ENCODE peak calls at places on chromosomes 6 and 20, in nine cellular contexts. One of them, this sample, is unnamed.

GRCh38 chr6:114747995-114748625 is 405.3 kb upstream of the HS3ST5 start:
- DNase-seq in activated T-cell treated with anti-CD3 and anti-CD28 coated beads, Interleukin-2, amount 50 U/mL, for 48 hours: peak; percentile 25
- DNase-seq in AG09319: peak; percentile 2
- DNase-seq in stomach: peak; percentile 56
- DNase-seq in endodermal cell: peak; percentile 64
- DNase-seq in hypothalamus: peak; percentile 1
- DNase-seq in COR-L47: no peak
- DNase-seq in natural killer cell: no peak
- DNase-seq in T follicular helper cell: no peak
- DNase-seq in this sample: peak; percentile 56

GRCh38 chr20:35297740-35298139 is 5.5 kb upstream of the FAM83C start:
- DNase-seq in COR-L47: no peak
- DNase-seq in natural killer cell: no peak
- DNase-seq in AG09319: no peak
- DNase-seq in T follicular helper cell: no peak
- DNase-seq in activated T-cell treated with anti-CD3 and anti-CD28 coated beads, Interleukin-2, amount 50 U/mL, for 48 hours: no peak
- DNase-seq in hypothalamus: no peak
- DNase-seq in endodermal cell: no peak
- DNase-seq in stomach: no peak
- DNase-seq in this sample: no peak

GRCh38 chr6:138795809-138796469 is at the start of gene ECT2L:
- DNase-seq in activated T-cell treated with anti-CD3 and anti-CD28 coated beads, Interleukin-2, amount 50 U/mL, for 48 hours: no peak
- DNase-seq in T follicular helper cell: no peak
- DNase-seq in natural killer cell: no peak
- DNase-seq in hypothalamus: no peak
- DNase-seq in endodermal cell: peak; percentile 95
- DNase-seq in COR-L47: peak; percentile 45
- DNase-seq in stomach: peak; percentile 60
- DNase-seq in AG09319: peak; percentile 22
- DNase-seq in this sample: peak; percentile 30

GRCh38 chr6:166938704-166939103 is 17.6 kb downstream of the RNASET2 start:
- DNase-seq in T follicular helper cell: no peak
- DNase-seq in AG09319: no peak
- DNase-seq in activated T-cell treated with anti-CD3 and anti-CD28 coated beads, Interleukin-2, amount 50 U/mL, for 48 hours: no peak
- DNase-seq in natural killer cell: no peak
- DNase-seq in endodermal cell: no peak
- DNase-seq in hypothalamus: no peak
- DNase-seq in COR-L47: no peak
- DNase-seq in stomach: no peak
- DNase-seq in this sample: no peak

GRCh38 chr6:89438248-89438647 is 5.3 kb downstream of the ANKRD6 start:
- DNase-seq in COR-L47: no peak
- DNase-seq in endodermal cell: no peak
- DNase-seq in stomach: no peak
- DNase-seq in AG09319: no peak
- DNase-seq in activated T-cell treated with anti-CD3 and anti-CD28 coated beads, Interleukin-2, amount 50 U/mL, for 48 hours: no peak
- DNase-seq in natural killer cell: no peak
- DNase-seq in T follicular helper cell: no peak
- DNase-seq in hypothalamus: no peak
- DNase-seq in this sample: no peak

GRCh38 chr20:9269280-9269971 is 200.5 kb downstream of the PLCB4 start:
- DNase-seq in AG09319: no peak
- DNase-seq in endodermal cell: no peak
- DNase-seq in T follicular helper cell: no peak
- DNase-seq in activated T-cell treated with anti-CD3 and anti-CD28 coated beads, Interleukin-2, amount 50 U/mL, for 48 hours: no peak
- DNase-seq in stomach: no peak
- DNase-seq in natural killer cell: no peak
- DNase-seq in COR-L47: no peak
- DNase-seq in hypothalamus: no peak
- DNase-seq in this sample: peak; percentile 74

GRCh38 chr6:81326856-81327561 is 425.5 kb downstream of the TENT5A start:
- DNase-seq in hypothalamus: no peak
- DNase-seq in activated T-cell treated with anti-CD3 and anti-CD28 coated beads, Interleukin-2, amount 50 U/mL, for 48 hours: no peak
- DNase-seq in COR-L47: no peak
- DNase-seq in AG09319: peak; percentile 16
- DNase-seq in T follicular helper cell: no peak
- DNase-seq in natural killer cell: no peak
- DNase-seq in stomach: no peak
- DNase-seq in endodermal cell: no peak
- DNase-seq in this sample: peak; percentile 92

GRCh38 chr6:90284745-90285481 is 11.7 kb downstream of the BACH2 start:
- DNase-seq in natural killer cell: no peak
- DNase-seq in activated T-cell treated with anti-CD3 and anti-CD28 coated beads, Interleukin-2, amount 50 U/mL, for 48 hours: no peak
- DNase-seq in stomach: no peak
- DNase-seq in hypothalamus: no peak
- DNase-seq in AG09319: no peak
- DNase-seq in COR-L47: no peak
- DNase-seq in endodermal cell: no peak
- DNase-seq in T follicular helper cell: no peak
- DNase-seq in this sample: peak; percentile 28

GRCh38 chr6:18405477-18406293 is 18.5 kb downstream of the RNF144B start:
- DNase-seq in natural killer cell: no peak
- DNase-seq in endodermal cell: no peak
- DNase-seq in hypothalamus: no peak
- DNase-seq in T follicular helper cell: no peak
- DNase-seq in stomach: no peak
- DNase-seq in activated T-cell treated with anti-CD3 and anti-CD28 coated beads, Interleukin-2, amount 50 U/mL, for 48 hours: no peak
- DNase-seq in COR-L47: no peak
- DNase-seq in AG09319: peak; percentile 67
- DNase-seq in this sample: peak; percentile 96

GRCh38 chr20:21303872-21304586 is 898 bp downstream of the XRN2 start:
- DNase-seq in hypothalamus: no peak
- DNase-seq in T follicular helper cell: no peak
- DNase-seq in stomach: no peak
- DNase-seq in activated T-cell treated with anti-CD3 and anti-CD28 coated beads, Interleukin-2, amount 50 U/mL, for 48 hours: no peak
- DNase-seq in endodermal cell: no peak
- DNase-seq in COR-L47: no peak
- DNase-seq in natural killer cell: no peak
- DNase-seq in AG09319: no peak
- DNase-seq in this sample: peak; percentile 24

GRCh38 chr6:4358414-4359107 is 223.2 kb upstream of the ECI2 start:
- DNase-seq in natural killer cell: no peak
- DNase-seq in hypothalamus: peak; percentile 70
- DNase-seq in stomach: peak; percentile 85
- DNase-seq in activated T-cell treated with anti-CD3 and anti-CD28 coated beads, Interleukin-2, amount 50 U/mL, for 48 hours: peak; percentile 55
- DNase-seq in endodermal cell: peak; percentile 90
- DNase-seq in AG09319: peak; percentile 98
- DNase-seq in COR-L47: no peak
- DNase-seq in T follicular helper cell: no peak
- DNase-seq in this sample: peak; percentile 100

GRCh38 chr20:63035284-63036185 is 28.8 kb upstream of the BHLHE23 start:
- DNase-seq in endodermal cell: no peak
- DNase-seq in T follicular helper cell: no peak
- DNase-seq in AG09319: no peak
- DNase-seq in stomach: no peak
- DNase-seq in activated T-cell treated with anti-CD3 and anti-CD28 coated beads, Interleukin-2, amount 50 U/mL, for 48 hours: no peak
- DNase-seq in natural killer cell: no peak
- DNase-seq in COR-L47: no peak
- DNase-seq in hypothalamus: no peak
- DNase-seq in this sample: no peak

GRCh38 chr6:54970337-54970736 is 123.8 kb downstream of the FAM83B start:
- DNase-seq in natural killer cell: no peak
- DNase-seq in AG09319: no peak
- DNase-seq in T follicular helper cell: no peak
- DNase-seq in hypothalamus: no peak
- DNase-seq in stomach: no peak
- DNase-seq in COR-L47: no peak
- DNase-seq in endodermal cell: no peak
- DNase-seq in activated T-cell treated with anti-CD3 and anti-CD28 coated beads, Interleukin-2, amount 50 U/mL, for 48 hours: no peak
- DNase-seq in this sample: no peak

GRCh38 chr6:11606287-11606686 is 68.7 kb downstream of the TMEM170B start:
- DNase-seq in T follicular helper cell: no peak
- DNase-seq in AG09319: no peak
- DNase-seq in hypothalamus: no peak
- DNase-seq in endodermal cell: no peak
- DNase-seq in natural killer cell: no peak
- DNase-seq in COR-L47: peak; percentile 98
- DNase-seq in stomach: peak; percentile 46
- DNase-seq in activated T-cell treated with anti-CD3 and anti-CD28 coated beads, Interleukin-2, amount 50 U/mL, for 48 hours: no peak
- DNase-seq in this sample: peak; percentile 35

GRCh38 chr6:12136905-12137304 is 124.8 kb downstream of the HIVEP1 start:
- DNase-seq in stomach: no peak
- DNase-seq in T follicular helper cell: no peak
- DNase-seq in AG09319: no peak
- DNase-seq in natural killer cell: no peak
- DNase-seq in endodermal cell: no peak
- DNase-seq in hypothalamus: no peak
- DNase-seq in activated T-cell treated with anti-CD3 and anti-CD28 coated beads, Interleukin-2, amount 50 U/mL, for 48 hours: no peak
- DNase-seq in COR-L47: no peak
- DNase-seq in this sample: peak; percentile 53

GRCh38 chr6:135919026-135919425 is 67.5 kb downstream of the PDE7B start:
- DNase-seq in natural killer cell: no peak
- DNase-seq in stomach: no peak
- DNase-seq in hypothalamus: no peak
- DNase-seq in T follicular helper cell: no peak
- DNase-seq in AG09319: no peak
- DNase-seq in endodermal cell: no peak
- DNase-seq in COR-L47: no peak
- DNase-seq in activated T-cell treated with anti-CD3 and anti-CD28 coated beads, Interleukin-2, amount 50 U/mL, for 48 hours: no peak
- DNase-seq in this sample: no peak

GRCh38 chr20:11204926-11205768 is 531.3 kb upstream of the JAG1 start:
- DNase-seq in hypothalamus: no peak
- DNase-seq in natural killer cell: no peak
- DNase-seq in AG09319: no peak
- DNase-seq in T follicular helper cell: no peak
- DNase-seq in stomach: peak; percentile 63
- DNase-seq in activated T-cell treated with anti-CD3 and anti-CD28 coated beads, Interleukin-2, amount 50 U/mL, for 48 hours: peak; percentile 25
- DNase-seq in endodermal cell: peak; percentile 89
- DNase-seq in COR-L47: peak; percentile 55
- DNase-seq in this sample: peak; percentile 66

GRCh38 chr6:170210651-170211403 is 80.1 kb downstream of the DLL1 start:
- DNase-seq in hypothalamus: no peak
- DNase-seq in natural killer cell: no peak
- DNase-seq in T follicular helper cell: no peak
- DNase-seq in COR-L47: no peak
- DNase-seq in AG09319: no peak
- DNase-seq in activated T-cell treated with anti-CD3 and anti-CD28 coated beads, Interleukin-2, amount 50 U/mL, for 48 hours: peak; percentile 7
- DNase-seq in stomach: peak; percentile 16
- DNase-seq in endodermal cell: peak; percentile 32
- DNase-seq in this sample: no peak

GRCh38 chr6:34806738-34807453 is 15.0 kb downstream of the BLTP3A start:
- DNase-seq in activated T-cell treated with anti-CD3 and anti-CD28 coated beads, Interleukin-2, amount 50 U/mL, for 48 hours: no peak
- DNase-seq in stomach: no peak
- DNase-seq in natural killer cell: no peak
- DNase-seq in AG09319: no peak
- DNase-seq in T follicular helper cell: no peak
- DNase-seq in COR-L47: no peak
- DNase-seq in endodermal cell: no peak
- DNase-seq in hypothalamus: no peak
- DNase-seq in this sample: peak; percentile 65

GRCh38 chr6:169793408-169793807 is 42.0 kb downstream of the ERMARD start:
- DNase-seq in activated T-cell treated with anti-CD3 and anti-CD28 coated beads, Interleukin-2, amount 50 U/mL, for 48 hours: no peak
- DNase-seq in T follicular helper cell: no peak
- DNase-seq in endodermal cell: peak; percentile 42
- DNase-seq in hypothalamus: no peak
- DNase-seq in AG09319: no peak
- DNase-seq in natural killer cell: no peak
- DNase-seq in stomach: no peak
- DNase-seq in COR-L47: no peak
- DNase-seq in this sample: no peak

GRCh38 chr6:88868559-88868860 is 94.9 kb downstream of the RNGTT start:
- DNase-seq in natural killer cell: no peak
- DNase-seq in activated T-cell treated with anti-CD3 and anti-CD28 coated beads, Interleukin-2, amount 50 U/mL, for 48 hours: no peak
- DNase-seq in COR-L47: no peak
- DNase-seq in hypothalamus: no peak
- DNase-seq in stomach: no peak
- DNase-seq in endodermal cell: no peak
- DNase-seq in T follicular helper cell: no peak
- DNase-seq in AG09319: no peak
- DNase-seq in this sample: peak; percentile 75

GRCh38 chr6:365835-366234 is 25.7 kb upstream of the IRF4 start:
- DNase-seq in COR-L47: no peak
- DNase-seq in natural killer cell: no peak
- DNase-seq in hypothalamus: no peak
- DNase-seq in activated T-cell treated with anti-CD3 and anti-CD28 coated beads, Interleukin-2, amount 50 U/mL, for 48 hours: no peak
- DNase-seq in endodermal cell: no peak
- DNase-seq in stomach: no peak
- DNase-seq in T follicular helper cell: no peak
- DNase-seq in AG09319: no peak
- DNase-seq in this sample: no peak

GRCh38 chr6:30167101-30167500 is 3.8 kb downstream of the TRIM15 start:
- DNase-seq in hypothalamus: no peak
- DNase-seq in T follicular helper cell: no peak
- DNase-seq in stomach: no peak
- DNase-seq in activated T-cell treated with anti-CD3 and anti-CD28 coated beads, Interleukin-2, amount 50 U/mL, for 48 hours: no peak
- DNase-seq in COR-L47: no peak
- DNase-seq in natural killer cell: no peak
- DNase-seq in endodermal cell: no peak
- DNase-seq in AG09319: no peak
- DNase-seq in this sample: no peak

GRCh38 chr6:27893836-27894807 is 18.1 kb downstream of the OR2B2 start:
- DNase-seq in endodermal cell: peak; percentile 90
- DNase-seq in natural killer cell: peak; percentile 73
- DNase-seq in stomach: peak; percentile 81
- DNase-seq in T follicular helper cell: peak; percentile 60
- DNase-seq in hypothalamus: peak; percentile 62
- DNase-seq in AG09319: peak; percentile 86
- DNase-seq in COR-L47: peak; percentile 92
- DNase-seq in activated T-cell treated with anti-CD3 and anti-CD28 coated beads, Interleukin-2, amount 50 U/mL, for 48 hours: peak; percentile 86
- DNase-seq in this sample: peak; percentile 98

GRCh38 chr6:82000551-82000950 is 247.0 kb downstream of the IBTK start:
- DNase-seq in stomach: no peak
- DNase-seq in T follicular helper cell: no peak
- DNase-seq in endodermal cell: no peak
- DNase-seq in hypothalamus: no peak
- DNase-seq in AG09319: no peak
- DNase-seq in COR-L47: no peak
- DNase-seq in natural killer cell: no peak
- DNase-seq in activated T-cell treated with anti-CD3 and anti-CD28 coated beads, Interleukin-2, amount 50 U/mL, for 48 hours: no peak
- DNase-seq in this sample: no peak

This sample was measured in EH.